ENCODE peak calls at places on chromosomes 12 and 14, in eight cellular contexts. One of them, this sample, is unnamed.

GRCh38 chr12:89762498-89763170 is 54.0 kb upstream of the ATP2B1 start:
- DNase-seq in endothelial cell: no peak
- DNase-seq in activated B cell treated with CpG ODN at 0.5 μM for 24 hours: no peak
- DNase-seq in stomach: no peak
- DNase-seq in RWPE1: no peak
- DNase-seq in nephron progenitor cell: no peak
- DNase-seq in WTC11: no peak
- DNase-seq in sigmoid colon: no peak
- DNase-seq in this sample: no peak

GRCh38 chr12:87814625-87815024 is 214.6 kb downstream of the C12orf50 start:
- DNase-seq in endothelial cell: no peak
- DNase-seq in activated B cell treated with CpG ODN at 0.5 μM for 24 hours: no peak
- DNase-seq in stomach: no peak
- DNase-seq in RWPE1: no peak
- DNase-seq in nephron progenitor cell: no peak
- DNase-seq in WTC11: no peak
- DNase-seq in sigmoid colon: no peak
- DNase-seq in this sample: no peak

GRCh38 chr12:22447223-22447622 is 97.1 kb downstream of the C2CD5 start:
- DNase-seq in endothelial cell: no peak
- DNase-seq in activated B cell treated with CpG ODN at 0.5 μM for 24 hours: no peak
- DNase-seq in stomach: no peak
- DNase-seq in RWPE1: no peak
- DNase-seq in nephron progenitor cell: no peak
- DNase-seq in WTC11: no peak
- DNase-seq in sigmoid colon: no peak
- DNase-seq in this sample: no peak

GRCh38 chr14:89369656-89370055 is 47.4 kb downstream of the FOXN3 start:
- DNase-seq in endothelial cell: no peak
- DNase-seq in activated B cell treated with CpG ODN at 0.5 μM for 24 hours: no peak
- DNase-seq in stomach: no peak
- DNase-seq in RWPE1: no peak
- DNase-seq in nephron progenitor cell: no peak
- DNase-seq in WTC11: no peak
- DNase-seq in sigmoid colon: no peak
- DNase-seq in this sample: no peak

GRCh38 chr12:132411457-132411856 is 78.5 kb upstream of the FBRSL1 start:
- DNase-seq in endothelial cell: no peak
- DNase-seq in activated B cell treated with CpG ODN at 0.5 μM for 24 hours: no peak
- DNase-seq in stomach: no peak
- DNase-seq in RWPE1: no peak
- DNase-seq in nephron progenitor cell: no peak
- DNase-seq in WTC11: no peak
- DNase-seq in sigmoid colon: no peak
- DNase-seq in this sample: no peak

GRCh38 chr12:122852336-122853275 is 17.3 kb downstream of the HIP1R start:
- DNase-seq in endothelial cell: no peak
- DNase-seq in activated B cell treated with CpG ODN at 0.5 μM for 24 hours: no peak
- DNase-seq in stomach: no peak
- DNase-seq in RWPE1: no peak
- DNase-seq in nephron progenitor cell: no peak
- DNase-seq in WTC11: no peak
- DNase-seq in sigmoid colon: no peak
- DNase-seq in this sample: no peak

GRCh38 chr12:2172040-2172439 is 119.3 kb downstream of the CACNA1C start:
- DNase-seq in endothelial cell: no peak
- DNase-seq in activated B cell treated with CpG ODN at 0.5 μM for 24 hours: no peak
- DNase-seq in stomach: no peak
- DNase-seq in RWPE1: no peak
- DNase-seq in nephron progenitor cell: no peak
- DNase-seq in WTC11: no peak
- DNase-seq in sigmoid colon: no peak
- DNase-seq in this sample: no peak

GRCh38 chr12:5872745-5873144 is 72.3 kb downstream of the ANO2 start:
- DNase-seq in endothelial cell: no peak
- DNase-seq in activated B cell treated with CpG ODN at 0.5 μM for 24 hours: no peak
- DNase-seq in stomach: no peak
- DNase-seq in RWPE1: peak; percentile 20
- DNase-seq in nephron progenitor cell: peak; percentile 11
- DNase-seq in WTC11: no peak
- DNase-seq in sigmoid colon: no peak
- DNase-seq in this sample: no peak

GRCh38 chr14:98210045-98210678 is 1061.8 kb downstream of the BCL11B start:
- DNase-seq in endothelial cell: no peak
- DNase-seq in activated B cell treated with CpG ODN at 0.5 μM for 24 hours: no peak
- DNase-seq in stomach: no peak
- DNase-seq in RWPE1: no peak
- DNase-seq in nephron progenitor cell: no peak
- DNase-seq in WTC11: no peak
- DNase-seq in sigmoid colon: no peak
- DNase-seq in this sample: no peak

GRCh38 chr14:77760381-77761204 is at the start of gene SNW1:
- DNase-seq in endothelial cell: peak; percentile 81
- DNase-seq in activated B cell treated with CpG ODN at 0.5 μM for 24 hours: peak; percentile 77
- DNase-seq in stomach: peak; percentile 93
- DNase-seq in RWPE1: peak; percentile 92
- DNase-seq in nephron progenitor cell: peak; percentile 88
- DNase-seq in WTC11: peak; percentile 91
- DNase-seq in sigmoid colon: peak; percentile 97
- DNase-seq in this sample: peak; percentile 88

GRCh38 chr14:38042356-38042755 is 165.3 kb upstream of the SSTR1 start:
- DNase-seq in endothelial cell: no peak
- DNase-seq in activated B cell treated with CpG ODN at 0.5 μM for 24 hours: no peak
- DNase-seq in stomach: no peak
- DNase-seq in RWPE1: no peak
- DNase-seq in nephron progenitor cell: no peak
- DNase-seq in WTC11: no peak
- DNase-seq in sigmoid colon: no peak
- DNase-seq in this sample: no peak

GRCh38 chr12:64270411-64270810 is 48.3 kb upstream of the KICS2 start:
- DNase-seq in endothelial cell: no peak
- DNase-seq in activated B cell treated with CpG ODN at 0.5 μM for 24 hours: no peak
- DNase-seq in stomach: no peak
- DNase-seq in RWPE1: no peak
- DNase-seq in nephron progenitor cell: no peak
- DNase-seq in WTC11: no peak
- DNase-seq in sigmoid colon: no peak
- DNase-seq in this sample: no peak

GRCh38 chr12:89578499-89578898 is 52.7 kb upstream of the POC1B start:
- DNase-seq in endothelial cell: no peak
- DNase-seq in activated B cell treated with CpG ODN at 0.5 μM for 24 hours: no peak
- DNase-seq in stomach: no peak
- DNase-seq in RWPE1: no peak
- DNase-seq in nephron progenitor cell: no peak
- DNase-seq in WTC11: no peak
- DNase-seq in sigmoid colon: no peak
- DNase-seq in this sample: no peak

GRCh38 chr12:107225626-107226025 is 132.3 kb upstream of the CRY1 start:
- DNase-seq in endothelial cell: peak; percentile 41
- DNase-seq in activated B cell treated with CpG ODN at 0.5 μM for 24 hours: no peak
- DNase-seq in stomach: no peak
- DNase-seq in RWPE1: peak; percentile 10
- DNase-seq in nephron progenitor cell: no peak
- DNase-seq in WTC11: peak; percentile 44
- DNase-seq in sigmoid colon: no peak
- DNase-seq in this sample: no peak

GRCh38 chr14:61456720-61457119 is 135.3 kb downstream of the PRKCH start:
- DNase-seq in endothelial cell: peak; percentile 69
- DNase-seq in activated B cell treated with CpG ODN at 0.5 μM for 24 hours: peak; percentile 55
- DNase-seq in stomach: peak; percentile 88
- DNase-seq in RWPE1: peak; percentile 69
- DNase-seq in nephron progenitor cell: peak; percentile 81
- DNase-seq in WTC11: peak; percentile 77
- DNase-seq in sigmoid colon: peak; percentile 87
- DNase-seq in this sample: peak; percentile 85

GRCh38 chr14:61455351-61455750 is 134.0 kb downstream of the PRKCH start:
- DNase-seq in endothelial cell: no peak
- DNase-seq in activated B cell treated with CpG ODN at 0.5 μM for 24 hours: no peak
- DNase-seq in stomach: no peak
- DNase-seq in RWPE1: no peak
- DNase-seq in nephron progenitor cell: no peak
- DNase-seq in WTC11: no peak
- DNase-seq in sigmoid colon: no peak
- DNase-seq in this sample: no peak

GRCh38 chr14:61453103-61453767 is 131.9 kb downstream of the PRKCH start:
- DNase-seq in endothelial cell: no peak
- DNase-seq in activated B cell treated with CpG ODN at 0.5 μM for 24 hours: no peak
- DNase-seq in stomach: no peak
- DNase-seq in RWPE1: no peak
- DNase-seq in nephron progenitor cell: no peak
- DNase-seq in WTC11: no peak
- DNase-seq in sigmoid colon: no peak
- DNase-seq in this sample: no peak

GRCh38 chr14:61452452-61452851 is 131.1 kb downstream of the PRKCH start:
- DNase-seq in endothelial cell: no peak
- DNase-seq in activated B cell treated with CpG ODN at 0.5 μM for 24 hours: no peak
- DNase-seq in stomach: no peak
- DNase-seq in RWPE1: no peak
- DNase-seq in nephron progenitor cell: no peak
- DNase-seq in WTC11: no peak
- DNase-seq in sigmoid colon: no peak
- DNase-seq in this sample: no peak

GRCh38 chr14:61454545-61454944 is 133.2 kb downstream of the PRKCH start:
- DNase-seq in endothelial cell: no peak
- DNase-seq in activated B cell treated with CpG ODN at 0.5 μM for 24 hours: no peak
- DNase-seq in stomach: no peak
- DNase-seq in RWPE1: no peak
- DNase-seq in nephron progenitor cell: no peak
- DNase-seq in WTC11: no peak
- DNase-seq in sigmoid colon: no peak
- DNase-seq in this sample: no peak
- TF ChIP-seq CTCF in endothelial cell: no peak
- TF ChIP-seq CTCF in activated B cell treated with CpG ODN at 0.5 μM for 24 hours: no peak
- TF ChIP-seq CTCF in stomach: no peak
- TF ChIP-seq CTCF in RWPE1: no peak
- TF ChIP-seq CTCF in nephron progenitor cell: no peak
- TF ChIP-seq CTCF in WTC11: no peak
- TF ChIP-seq CTCF in sigmoid colon: no peak
- TF ChIP-seq CTCF in this sample: no peak

DNA sequence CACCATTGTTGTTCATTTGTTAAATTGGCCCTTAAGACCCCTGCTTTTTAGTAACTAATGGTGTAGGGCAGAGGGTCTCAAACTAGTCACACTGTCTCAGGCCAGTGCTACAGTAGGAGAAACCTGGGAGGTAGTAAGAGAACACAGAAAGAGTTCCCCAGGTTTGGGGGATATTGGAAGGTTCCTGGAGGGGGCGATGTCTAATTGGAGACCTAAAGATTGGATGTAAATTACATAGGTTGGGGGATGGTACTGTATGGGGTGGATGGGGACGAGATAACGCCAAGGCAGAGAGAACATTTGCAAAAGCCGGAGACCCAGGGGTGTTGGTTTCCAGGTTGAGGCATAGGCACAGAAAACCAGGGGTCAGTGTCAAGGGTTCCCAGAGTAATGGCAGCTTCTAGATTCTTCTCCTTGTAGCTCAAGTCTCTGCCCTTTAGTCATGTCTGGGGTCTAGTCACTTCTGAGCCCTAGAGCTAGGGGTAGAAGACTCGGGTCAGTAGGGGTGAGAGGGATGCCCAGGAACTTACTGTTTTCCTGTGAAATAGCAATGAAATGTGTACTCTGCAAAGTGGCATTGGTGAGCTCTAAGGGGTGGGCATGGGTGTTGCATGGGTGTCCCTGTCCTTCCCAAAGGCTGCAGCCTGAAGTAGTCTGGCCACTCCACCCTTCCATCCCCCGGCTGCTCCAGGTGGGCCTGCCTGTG is 21.8 kb downstream of the PLEKHG3 start:
- DNase-seq in endothelial cell: no peak
- DNase-seq in activated B cell treated with CpG ODN at 0.5 μM for 24 hours: no peak
- DNase-seq in stomach: no peak
- DNase-seq in RWPE1: no peak
- DNase-seq in nephron progenitor cell: no peak
- DNase-seq in WTC11: no peak
- DNase-seq in sigmoid colon: peak; percentile 28
- DNase-seq in this sample: no peak
- TF ChIP-seq CTCF in endothelial cell: no peak
- TF ChIP-seq CTCF in activated B cell treated with CpG ODN at 0.5 μM for 24 hours: no peak
- TF ChIP-seq CTCF in stomach: no peak
- TF ChIP-seq CTCF in RWPE1: no peak
- TF ChIP-seq CTCF in nephron progenitor cell: no peak
- TF ChIP-seq CTCF in WTC11: no peak
- TF ChIP-seq CTCF in sigmoid colon: no peak
- TF ChIP-seq CTCF in this sample: no peak

DNA sequence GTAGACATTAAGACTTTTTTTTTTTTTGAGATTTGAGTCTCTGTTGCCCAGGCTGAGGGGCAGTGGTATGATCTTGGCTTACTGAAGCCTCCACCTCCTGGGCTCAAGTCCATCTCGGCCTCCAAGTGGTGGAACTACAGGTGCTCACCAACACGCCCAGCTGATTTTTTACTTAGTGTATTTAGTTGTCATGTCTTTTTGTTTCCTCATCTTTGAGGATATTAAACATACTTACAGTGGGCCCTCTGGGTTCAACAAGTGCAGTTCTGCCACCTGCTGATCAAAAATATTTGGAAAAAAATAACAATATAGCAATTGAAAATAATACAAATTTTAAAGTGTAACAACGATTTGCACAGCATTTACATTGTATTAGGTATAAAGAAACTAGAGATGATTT is 4.4 kb upstream of the B4GALNT1 start:
- DNase-seq in endothelial cell: no peak
- DNase-seq in activated B cell treated with CpG ODN at 0.5 μM for 24 hours: no peak
- DNase-seq in stomach: no peak
- DNase-seq in RWPE1: no peak
- DNase-seq in nephron progenitor cell: no peak
- DNase-seq in WTC11: no peak
- DNase-seq in sigmoid colon: no peak
- DNase-seq in this sample: no peak
- TF ChIP-seq CTCF in endothelial cell: no peak
- TF ChIP-seq CTCF in activated B cell treated with CpG ODN at 0.5 μM for 24 hours: no peak
- TF ChIP-seq CTCF in stomach: no peak
- TF ChIP-seq CTCF in RWPE1: no peak
- TF ChIP-seq CTCF in nephron progenitor cell: no peak
- TF ChIP-seq CTCF in WTC11: no peak
- TF ChIP-seq CTCF in sigmoid colon: no peak
- TF ChIP-seq CTCF in this sample: no peak

GRCh38 chr14:29894030-29894429 is 33.6 kb downstream of the PRKD1 start:
- DNase-seq in endothelial cell: no peak
- DNase-seq in activated B cell treated with CpG ODN at 0.5 μM for 24 hours: no peak
- DNase-seq in stomach: no peak
- DNase-seq in RWPE1: no peak
- DNase-seq in nephron progenitor cell: no peak
- DNase-seq in WTC11: no peak
- DNase-seq in sigmoid colon: no peak
- DNase-seq in this sample: no peak

GRCh38 chr14:29898470-29898869 is 29.2 kb downstream of the PRKD1 start:
- DNase-seq in endothelial cell: no peak
- DNase-seq in activated B cell treated with CpG ODN at 0.5 μM for 24 hours: no peak
- DNase-seq in stomach: no peak
- DNase-seq in RWPE1: no peak
- DNase-seq in nephron progenitor cell: no peak
- DNase-seq in WTC11: no peak
- DNase-seq in sigmoid colon: no peak
- DNase-seq in this sample: no peak

GRCh38 chr14:29897181-29897580 is 30.5 kb downstream of the PRKD1 start:
- DNase-seq in endothelial cell: no peak
- DNase-seq in activated B cell treated with CpG ODN at 0.5 μM for 24 hours: no peak
- DNase-seq in stomach: no peak
- DNase-seq in RWPE1: no peak
- DNase-seq in nephron progenitor cell: no peak
- DNase-seq in WTC11: no peak
- DNase-seq in sigmoid colon: no peak
- DNase-seq in this sample: no peak

GRCh38 chr14:29895591-29896043 is 32.0 kb downstream of the PRKD1 start:
- DNase-seq in endothelial cell: no peak
- DNase-seq in activated B cell treated with CpG ODN at 0.5 μM for 24 hours: no peak
- DNase-seq in stomach: peak; percentile 37
- DNase-seq in RWPE1: no peak
- DNase-seq in nephron progenitor cell: no peak
- DNase-seq in WTC11: no peak
- DNase-seq in sigmoid colon: no peak
- DNase-seq in this sample: no peak

GRCh38 chr14:29896354-29896768 is 31.3 kb downstream of the PRKD1 start:
- DNase-seq in endothelial cell: no peak
- DNase-seq in activated B cell treated with CpG ODN at 0.5 μM for 24 hours: no peak
- DNase-seq in stomach: no peak
- DNase-seq in RWPE1: no peak
- DNase-seq in nephron progenitor cell: no peak
- DNase-seq in WTC11: no peak
- DNase-seq in sigmoid colon: no peak
- DNase-seq in this sample: no peak
- TF ChIP-seq CTCF in endothelial cell: no peak
- TF ChIP-seq CTCF in activated B cell treated with CpG ODN at 0.5 μM for 24 hours: no peak
- TF ChIP-seq CTCF in stomach: no peak
- TF ChIP-seq CTCF in RWPE1: no peak
- TF ChIP-seq CTCF in nephron progenitor cell: no peak
- TF ChIP-seq CTCF in WTC11: no peak
- TF ChIP-seq CTCF in sigmoid colon: no peak
- TF ChIP-seq CTCF in this sample: no peak